ENCODE peak calls at places on chromosomes 16 and 17, in seven cellular contexts. B, E, S, T, C, R and P are unnamed samples.

GRCh38 chr16:84144301-84144858 is 597 bp downstream of the HSDL1 start:
- DNase-seq in T (peak; percentile 66), C (peak; percentile 51), R (no peak), E (no peak), B (peak; percentile 67), S (no peak), P (no peak)

GRCh38 chr16:79001156-79001997 is 599.2 kb downstream of the MAF start:
- DNase-seq in C (no peak), B (no peak), T (no peak), E (no peak), R (no peak), S (no peak), P (no peak)

GRCh38 chr17:36937961-36938565 is 788 bp downstream of the LHX1 start:
- DNase-seq in R (no peak), B (peak; percentile 69), T (peak; percentile 76), S (no peak), C (no peak), E (no peak), P (no peak)

GRCh38 chr17:4616456-4616855 is 25.0 kb downstream of the ALOX15 start:
- DNase-seq in B (no peak), R (no peak), C (no peak), S (no peak), E (no peak), T (no peak), P (no peak)

GRCh38 chr17:10127819-10128375 is 70.5 kb downstream of the GAS7 start:
- DNase-seq in B (no peak), S (no peak), T (no peak), C (no peak), R (no peak), E (no peak), P (no peak)

GRCh38 chr17:66702106-66702936 is 132.6 kb upstream of the CACNG5 start:
- DNase-seq in E (peak; percentile 15), B (no peak), T (no peak), S (no peak), C (no peak), R (peak; percentile 72), P (no peak)

GRCh38 chr17:55612691-55613141 is 101.5 kb upstream of the SMIM36 start:
- DNase-seq in R (no peak), C (no peak), B (peak; percentile 76), E (no peak), T (no peak), S (no peak), P (no peak)

GRCh38 chr16:71384073-71384724 is 25.7 kb downstream of the CALB2 start:
- DNase-seq in R (no peak), B (no peak), S (no peak), T (no peak), C (no peak), E (no peak), P (no peak)

GRCh38 chr16:27264151-27264550 is 4.4 kb downstream of the NSMCE1 start:
- DNase-seq in E (peak; percentile 85), S (no peak), R (no peak), C (no peak), B (no peak), T (no peak), P (peak; percentile 57)

GRCh38 chr17:10640475-10640874 is 16.6 kb downstream of the MYH3 start:
- DNase-seq in S (no peak), C (no peak), B (no peak), R (no peak), T (no peak), E (no peak), P (no peak)

GRCh38 chr17:43434902-43435319 is 36.1 kb downstream of the ARL4D start:
- DNase-seq in S (no peak), E (no peak), R (no peak), B (no peak), T (no peak), C (no peak), P (peak; percentile 97)

GRCh38 chr17:2975469-2975958 is 87.9 kb downstream of the OR1D5 start:
- DNase-seq in C (no peak), S (no peak), E (peak; percentile 87), T (no peak), R (no peak), B (peak; percentile 61), P (peak; percentile 90)

GRCh38 chr16:9389543-9390207 is 298.2 kb downstream of the HAPSTR1 start:
- DNase-seq in S (no peak), E (no peak), C (peak; percentile 12), T (no peak), R (no peak), B (no peak), P (no peak)

GRCh38 chr17:14428640-14429029 is 127.8 kb downstream of the HS3ST3B1 start:
- DNase-seq in T (no peak), E (no peak), B (no peak), R (no peak), S (no peak), C (no peak), P (no peak)

GRCh38 chr16:74800216-74800871 is 25.7 kb upstream of the FA2H start:
- DNase-seq in B (no peak), C (no peak), T (no peak), S (no peak), R (no peak), E (no peak), P (no peak)

GRCh38 chr16:89194340-89195311 is 5.7 kb downstream of the SLC22A31 start:
- DNase-seq in B (peak; percentile 19), E (peak; percentile 0), S (no peak), T (peak; percentile 45), C (no peak), R (no peak), P (no peak)

GRCh38 chr17:41734139-41734948 is at the start of gene HAP1:
- DNase-seq in S (no peak), B (peak; percentile 83), C (no peak), E (no peak), T (peak; percentile 93), R (no peak), P (no peak)

GRCh38 chr16:84699147-84699711 is 571 bp upstream of the USP10 start:
- DNase-seq in B (no peak), E (no peak), R (no peak), T (no peak), C (no peak), S (no peak), P (no peak)

GRCh38 chr16:15604460-15605390 is 38.2 kb downstream of the MARF1 start:
- DNase-seq in S (no peak), C (no peak), E (no peak), T (no peak), B (no peak), R (no peak), P (no peak)

GRCh38 chr16:56608876-56609462 is 585 bp downstream of the MT2A start:
- DNase-seq in T (no peak), R (no peak), C (peak; percentile 29), E (no peak), B (peak; percentile 43), S (no peak), P (no peak)

GRCh38 chr17:72125226-72125651 is 4.4 kb downstream of the SOX9 start:
- DNase-seq in S (no peak), E (peak; percentile 77), T (no peak), R (no peak), C (no peak), B (peak; percentile 42), P (no peak)

DNA sequence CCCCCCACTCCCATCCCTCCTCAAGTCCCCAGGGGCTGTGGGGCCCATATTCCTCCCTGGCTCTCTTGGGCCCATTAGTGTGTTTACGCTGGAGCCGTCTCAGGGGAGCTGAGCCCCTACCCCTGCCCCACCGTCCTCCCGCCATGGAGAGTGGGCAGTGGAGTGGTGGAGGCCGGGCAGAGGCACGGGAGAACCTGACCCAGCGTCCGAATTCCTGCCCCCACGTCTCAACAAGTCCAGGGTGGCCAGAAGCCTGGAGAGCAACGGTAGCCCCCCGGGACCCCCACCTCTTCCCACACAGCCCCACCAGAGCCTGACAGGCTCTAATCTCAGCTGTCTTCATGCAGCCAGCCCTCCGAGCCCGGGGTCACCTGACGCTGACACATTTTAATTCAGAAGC is 32.5 kb downstream of the WNT9B start:
- DNase-seq in S (no peak), B (no peak), R (no peak), C (no peak), T (no peak), E (no peak), P (no peak)
- TF ChIP-seq SIN3A in S (no peak), B (no peak), R (no peak), C (no peak), T (no peak), E (no peak), P (no peak)

DNA sequence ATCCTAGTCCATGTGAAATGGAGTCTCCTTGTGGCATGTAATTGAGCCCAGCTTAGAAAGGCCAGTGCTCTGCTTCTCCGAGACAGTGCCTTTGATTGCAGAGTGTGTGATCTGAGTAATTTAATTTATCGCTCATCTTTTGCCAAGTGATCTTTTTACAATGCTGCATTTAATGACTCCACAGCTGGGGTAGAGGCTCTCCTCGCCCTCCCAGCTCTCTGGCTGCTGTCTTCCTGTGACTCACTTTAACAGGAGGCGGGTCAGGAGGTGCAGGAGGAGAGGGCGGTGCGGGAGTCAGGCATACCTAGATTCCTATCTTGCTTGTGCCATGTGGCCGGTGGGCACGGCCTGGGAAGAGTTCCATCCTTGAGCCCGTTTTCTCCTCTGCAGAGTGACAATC is 113.4 kb upstream of the FOXF1 start:
- DNase-seq in T (no peak), B (no peak), C (no peak), S (no peak), E (no peak), R (no peak), P (peak; percentile 28)
- TF ChIP-seq SIN3A in T (no peak), B (no peak), C (no peak), S (no peak), E (no peak), R (no peak), P (no peak)

DNA sequence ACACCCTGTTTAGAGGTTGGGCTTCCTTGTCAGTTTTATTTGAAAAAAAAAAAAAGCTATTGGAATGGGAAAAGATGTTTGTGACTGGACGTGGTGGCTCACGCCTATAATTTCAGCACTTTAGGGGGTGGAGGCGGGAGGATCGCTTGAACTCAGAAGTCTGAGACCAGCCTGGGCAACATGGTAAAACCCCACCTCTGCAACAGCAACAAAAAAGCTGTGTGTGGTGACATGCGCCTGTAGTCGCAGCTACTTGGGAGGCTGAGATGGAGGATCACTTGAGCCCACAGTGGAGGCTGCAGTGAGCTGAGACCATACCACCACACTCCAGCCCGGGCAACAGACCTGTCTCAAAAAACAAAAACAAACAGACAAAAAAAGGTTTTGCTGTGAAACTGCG is 66.1 kb upstream of the SIAH1 start:
- DNase-seq in T (no peak), C (no peak), E (no peak), R (no peak), S (no peak), B (no peak), P (no peak)
- TF ChIP-seq SIN3A in T (no peak), C (no peak), E (no peak), R (no peak), S (no peak), B (no peak), P (no peak)

GRCh38 chr17:38566666-38567031 is 39.1 kb downstream of the SRCIN1 start:
- DNase-seq in B (no peak), R (no peak), T (no peak), C (no peak), S (no peak), E (no peak), P (no peak)

GRCh38 chr17:38569701-38570512 is 35.8 kb downstream of the SRCIN1 start:
- DNase-seq in R (no peak), C (no peak), B (peak; percentile 55), S (no peak), E (no peak), T (no peak), P (no peak)

GRCh38 chr17:38567350-38567749 is 38.4 kb downstream of the SRCIN1 start:
- DNase-seq in R (no peak), C (no peak), B (no peak), S (no peak), E (no peak), T (no peak), P (no peak)

GRCh38 chr17:38568845-38569510 is 36.8 kb downstream of the SRCIN1 start:
- DNase-seq in C (no peak), B (peak; percentile 65), E (no peak), T (no peak), R (no peak), S (no peak), P (no peak)

GRCh38 chr17:38568274-38568673 is 37.5 kb downstream of the SRCIN1 start:
- DNase-seq in B (no peak), T (no peak), S (no peak), E (no peak), C (no peak), R (no peak), P (no peak)
- TF ChIP-seq SIN3A in B (no peak), T (no peak), S (no peak), E (no peak), C (no peak), R (no peak), P (no peak)